ENCODE peak calls at places on chromosomes 12 and 14, in four cellular contexts. U is HepG2, A is H1, K is GM12878. B is an unnamed sample.

GRCh38 chr12:87870061-87870460 is 159.1 kb downstream of the C12orf50 start:
- DNase-seq in U (no peak), A (no peak), K (no peak), B (no peak)

GRCh38 chr12:87231818-87232217 is 797.4 kb downstream of the C12orf50 start:
- DNase-seq in U (no peak), A (no peak), K (no peak), B (no peak)

GRCh38 chr14:65277027-65277426 is 135.5 kb upstream of the FUT8 start:
- DNase-seq in U (no peak), A (no peak), K (no peak), B (no peak)

GRCh38 chr12:112304411-112304810 is 77.8 kb downstream of the HECTD4 start:
- DNase-seq in U (no peak), A (no peak), K (no peak), B (no peak)

GRCh38 chr12:19223695-19224094 is 94.2 kb downstream of the PLEKHA5 start:
- DNase-seq in U (no peak), A (no peak), K (no peak), B (no peak)

GRCh38 chr14:64680013-64680674 is 24.1 kb upstream of the PLEKHG3 start:
- DNase-seq in U (no peak), A (no peak), K (no peak), B (no peak)

GRCh38 chr14:101359221-101360044 is 201.9 kb upstream of the DIO3 start:
- DNase-seq in U (no peak), A (no peak), K (no peak), B (peak)

GRCh38 chr12:28925726-28926376 is 223.2 kb upstream of the FAR2 start:
- DNase-seq in U (no peak), A (no peak), K (no peak), B (no peak)

GRCh38 chr14:51321036-51321435 is 81.0 kb downstream of the TMX1 start:
- DNase-seq in U (no peak), A (no peak), K (no peak), B (no peak)

GRCh38 chr14:51323492-51323891 is 83.4 kb downstream of the TMX1 start:
- DNase-seq in U (no peak), A (no peak), K (peak), B (no peak)

GRCh38 chr14:51317373-51317772 is 77.3 kb downstream of the TMX1 start:
- DNase-seq in U (no peak), A (no peak), K (no peak), B (no peak)

GRCh38 chr14:51319181-51319597 is 79.1 kb downstream of the TMX1 start:
- DNase-seq in U (no peak), A (no peak), K (no peak), B (no peak)

GRCh38 chr14:51318777-51319176 is 78.7 kb downstream of the TMX1 start:
- DNase-seq in U (no peak), A (no peak), K (no peak), B (no peak)
- TF ChIP-seq HDAC6 in U (no peak), A (no peak), K (no peak), B (no peak)

GRCh38 chr14:31510222-31510621 is 22.4 kb upstream of the GPR33 start:
- DNase-seq in U (peak), A (no peak), K (no peak), B (peak)
- TF ChIP-seq HDAC6 in U (no peak), A (no peak), K (no peak), B (no peak)

DNA sequence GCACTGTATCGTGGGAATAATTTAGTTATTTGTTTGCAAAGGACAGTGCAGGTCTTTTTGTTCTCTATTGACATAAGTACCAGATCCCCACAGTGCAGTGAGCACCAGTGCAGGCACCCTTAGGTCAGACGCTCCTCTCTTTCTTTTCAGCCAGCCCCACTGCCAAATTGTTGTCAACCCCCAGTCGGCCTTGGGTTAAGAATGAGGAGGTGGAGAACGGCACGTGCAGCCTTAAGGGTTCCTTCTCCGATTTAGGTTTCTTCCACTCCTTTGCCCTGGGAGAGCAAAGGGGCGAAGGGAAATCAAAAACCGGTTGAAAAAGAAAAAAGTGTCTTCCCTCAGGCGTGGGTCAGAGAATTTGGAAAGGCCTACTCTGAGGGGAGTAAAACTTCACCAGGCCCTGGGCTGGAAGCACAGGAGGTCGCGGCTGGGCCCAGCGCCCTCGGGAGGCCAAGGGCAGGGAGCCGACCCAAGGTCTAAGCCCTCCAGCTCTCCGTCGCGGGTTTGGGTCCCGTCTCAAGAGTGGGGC is 4.3 kb downstream of the PAX9 start:
- DNase-seq in U (no peak), A (no peak), K (no peak), B (no peak)
- TF ChIP-seq HDAC6 in U (no peak), A (no peak), K (no peak), B (no peak)

GRCh38 chr12:65492997-65493892 is 214.8 kb downstream of the MSRB3 start:
- DNase-seq in U (no peak), A (no peak), K (no peak), B (no peak)

GRCh38 chr12:65494537-65494936 is 216.1 kb downstream of the MSRB3 start:
- DNase-seq in U (peak), A (no peak), K (no peak), B (no peak)

GRCh38 chr12:65496617-65497016 is 218.1 kb downstream of the MSRB3 start:
- DNase-seq in U (no peak), A (no peak), K (no peak), B (no peak)

GRCh38 chr12:65493893-65494205 is 215.4 kb downstream of the MSRB3 start:
- DNase-seq in U (no peak), A (no peak), K (no peak), B (no peak)

DNA sequence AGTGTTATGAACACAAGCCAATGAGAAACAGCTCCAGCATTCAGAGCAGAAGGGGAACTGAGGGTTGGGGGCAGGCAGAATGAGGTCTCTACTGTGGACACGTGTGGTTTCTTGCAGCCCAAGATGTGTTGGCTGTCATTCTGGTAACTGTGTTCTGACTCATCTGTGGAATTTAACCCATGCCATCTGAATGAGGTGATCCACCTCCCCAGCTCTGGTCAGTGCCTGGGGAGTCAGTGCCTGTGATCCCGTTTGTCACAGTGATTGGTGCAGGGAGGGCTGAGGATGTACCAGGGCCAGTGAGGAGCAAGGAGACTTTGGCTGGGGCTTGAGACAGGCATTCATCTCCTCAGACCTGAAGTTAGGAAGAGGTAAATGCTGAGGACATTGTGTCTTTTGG is 216.8 kb downstream of the MSRB3 start:
- DNase-seq in U (peak), A (no peak), K (no peak), B (no peak)
- TF ChIP-seq HDAC6 in U (no peak), A (no peak), K (no peak), B (no peak)